ENCODE peak calls at places on chromosomes 6 and 20, in five cellular contexts. D, Q, X, H and G are unnamed samples.

GRCh38 chr6:165661416-165662001 is 1.5 kb downstream of the PDE10A start:
- DNase-seq in D (no peak), Q (peak; percentile 40), X (no peak), H (peak; percentile 51), G (no peak)

GRCh38 chr20:44017905-44018683 is 103.4 kb downstream of the TOX2 start:
- DNase-seq in D (no peak), Q (peak; percentile 59), X (peak; percentile 74), H (peak; percentile 61), G (no peak)

GRCh38 chr20:1824834-1825233 is 70.4 kb upstream of the SIRPA start:
- DNase-seq in D (no peak), Q (no peak), X (no peak), H (no peak), G (no peak)

GRCh38 chr20:51221791-51222408 is 199.0 kb upstream of the KCNG1 start:
- DNase-seq in D (no peak), Q (no peak), X (no peak), H (no peak), G (no peak)

GRCh38 chr6:3322366-3322890 is 63.7 kb downstream of the PSMG4 start:
- DNase-seq in D (no peak), Q (no peak), X (no peak), H (no peak), G (no peak)

GRCh38 chr6:74731921-74732320 is 473.9 kb downstream of the COL12A1 start:
- DNase-seq in D (no peak), Q (no peak), X (no peak), H (no peak), G (no peak)

GRCh38 chr6:19811397-19812079 is 25.6 kb upstream of the ID4 start:
- DNase-seq in D (no peak), Q (peak; percentile 45), X (no peak), H (no peak), G (no peak)

GRCh38 chr6:8085053-8085511 is 17.3 kb downstream of the EEF1E1 start:
- DNase-seq in D (peak; percentile 40), Q (peak; percentile 81), X (peak; percentile 37), H (no peak), G (no peak)

GRCh38 chr6:113447088-113447831 is 409.9 kb upstream of the MARCKS start:
- DNase-seq in D (no peak), Q (peak; percentile 29), X (no peak), H (no peak), G (no peak)

GRCh38 chr6:152096863-152097496 is 289.5 kb downstream of the ESR1 start:
- DNase-seq in D (no peak), Q (peak; percentile 4), X (no peak), H (no peak), G (no peak)

GRCh38 chr6:137044366-137045220 is at the start of gene IL20RA:
- DNase-seq in D (peak; percentile 60), Q (no peak), X (peak; percentile 54), H (peak; percentile 87), G (peak; percentile 65)

GRCh38 chr6:20693466-20694063 is 159.3 kb downstream of the CDKAL1 start:
- DNase-seq in D (no peak), Q (no peak), X (no peak), H (no peak), G (no peak)

GRCh38 chr6:20400476-20401402 is 940 bp upstream of the E2F3 start:
- DNase-seq in D (no peak), Q (peak; percentile 42), X (no peak), H (peak; percentile 63), G (peak; percentile 69)

GRCh38 chr20:37484386-37484785 is 36.7 kb upstream of the NNAT start:
- DNase-seq in D (no peak), Q (no peak), X (no peak), H (no peak), G (no peak)

GRCh38 chr20:57620274-57620990 is at the start of gene ZBP1:
- DNase-seq in D (no peak), Q (no peak), X (peak; percentile 65), H (no peak), G (no peak)

GRCh38 chr6:91634791-91635190 is 1047.9 kb upstream of the MAP3K7 start:
- DNase-seq in D (no peak), Q (no peak), X (no peak), H (no peak), G (no peak)

GRCh38 chr6:2478200-2478599 is 232.8 kb upstream of the GMDS start:
- DNase-seq in D (no peak), Q (no peak), X (no peak), H (no peak), G (no peak)

GRCh38 chr6:74404366-74404765 is 708.4 kb downstream of the CD109 start:
- DNase-seq in D (no peak), Q (no peak), X (no peak), H (no peak), G (no peak)

DNA sequence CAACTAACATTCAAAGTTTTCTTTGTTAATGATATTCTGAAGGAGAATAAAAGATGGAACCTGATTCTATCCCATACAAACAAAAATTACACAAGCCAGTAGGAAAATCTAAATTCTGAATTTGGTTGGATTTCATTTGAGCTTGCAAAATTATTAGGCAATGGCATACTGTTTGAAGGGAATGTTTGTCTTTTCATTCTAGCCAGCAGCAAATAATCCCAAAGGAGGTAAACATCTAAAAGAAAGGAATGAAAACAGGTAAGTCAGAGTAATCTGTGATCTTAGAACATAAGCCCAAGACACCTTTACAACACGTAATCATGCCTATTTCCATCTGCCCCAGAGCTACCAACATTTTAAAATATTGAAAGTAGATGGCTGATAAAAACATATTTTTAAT is 482.1 kb upstream of the CITED2 start:
- DNase-seq in D (no peak), Q (no peak), X (no peak), H (no peak), G (no peak)
- H3K27ac ChIP-seq in D (no peak overlapping the region), Q (no peak overlapping the region), X (no peak overlapping the region), H (no peak overlapping the region), G (no peak overlapping the region)

GRCh38 chr20:4820833-4821518 is 99.3 kb downstream of the PRND start:
- DNase-seq in D (peak; percentile 43), Q (peak; percentile 50), X (no peak), H (no peak), G (peak; percentile 56)
- TF ChIP-seq EP300 in D (no peak), Q (no peak), X (no peak), H (no peak), G (no peak)

DNA sequence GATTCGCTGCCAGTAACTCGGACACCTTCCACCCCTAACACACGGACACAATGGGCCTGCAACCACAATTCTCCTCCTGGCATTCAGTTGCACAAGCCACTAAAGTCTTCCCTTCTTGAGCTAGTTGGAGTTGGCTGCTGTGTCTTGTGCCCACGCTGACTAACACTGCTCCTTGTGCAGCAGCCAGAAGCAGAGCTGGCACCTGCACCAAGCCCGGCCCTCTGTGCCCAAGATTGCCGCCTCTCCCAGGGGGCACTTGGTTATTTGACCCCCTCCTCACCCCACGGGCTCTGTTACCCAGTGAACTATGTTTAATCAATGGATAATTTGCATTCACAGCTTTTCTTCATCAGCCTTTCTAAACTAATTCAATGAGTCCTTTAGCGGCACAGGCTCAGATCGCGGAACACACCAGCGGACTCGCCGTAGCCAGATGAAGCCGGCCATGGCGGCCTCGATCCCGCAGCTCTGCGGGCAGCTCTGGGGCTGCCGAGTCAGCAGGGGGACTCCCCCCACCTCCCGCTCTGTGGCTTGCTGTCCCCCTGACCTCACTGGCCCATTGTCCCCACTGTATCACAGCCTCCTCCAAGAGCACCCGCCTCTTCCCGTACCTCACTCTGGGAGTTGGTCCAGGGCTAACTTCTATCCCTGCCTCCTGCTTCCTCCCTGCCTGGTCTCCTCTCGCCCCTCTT is 94.8 kb upstream of the AFDN start:
- DNase-seq in D (no peak), Q (no peak), X (peak; percentile 15), H (no peak), G (peak; percentile 66)
- H3K27ac ChIP-seq in D (no peak overlapping the region), Q (no peak overlapping the region), X (no peak overlapping the region), H (no peak overlapping the region), G (no peak overlapping the region)

DNA sequence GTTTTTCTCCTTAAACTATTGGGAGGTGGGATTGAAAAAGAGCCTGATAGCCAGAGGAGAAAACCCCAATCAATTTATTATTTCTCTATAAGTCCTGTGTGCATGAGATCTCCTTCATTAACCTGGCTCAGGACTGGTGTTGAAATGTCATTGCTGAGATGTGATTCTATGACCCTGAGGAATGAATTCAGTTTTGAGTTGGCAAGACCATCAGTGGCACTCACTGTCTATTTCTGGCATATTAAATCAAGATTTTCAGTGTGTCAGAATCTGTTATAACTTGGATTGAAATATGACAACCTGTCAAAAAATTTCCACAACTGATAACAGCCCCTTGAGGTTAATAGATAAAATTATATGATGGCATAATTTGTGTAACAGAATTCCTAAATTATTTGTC is 431.1 kb downstream of the TFAP2B start:
- DNase-seq in D (no peak), Q (no peak), X (no peak), H (no peak), G (no peak)
- TF ChIP-seq EP300 in D (no peak), Q (no peak), X (no peak), H (no peak), G (no peak)

GRCh38 chr6:4935981-4936680 is 67.7 kb downstream of the RPP40 start:
- DNase-seq in D (no peak), Q (no peak), X (no peak), H (no peak), G (no peak)
- H3K27ac ChIP-seq in D (no peak overlapping the region), Q (peak overlapping the region; percentile 26), X (no peak overlapping the region), H (no peak overlapping the region), G (no peak overlapping the region)

GRCh38 chr20:32355417-32355841 is 2.7 kb upstream of the ASXL1 start:
- DNase-seq in D (no peak), Q (no peak), X (no peak), H (no peak), G (no peak)

GRCh38 chr20:32358632-32358882 is 426 bp downstream of the ASXL1 start:
- DNase-seq in D (no peak), Q (no peak), X (no peak), H (no peak), G (no peak)

GRCh38 chr20:32358883-32359632 is 927 bp downstream of the ASXL1 start:
- DNase-seq in D (peak; percentile 85), Q (peak; percentile 72), X (peak; percentile 77), H (peak; percentile 92), G (peak; percentile 86)

GRCh38 chr20:32357869-32358631 is at the start of gene ASXL1:
- DNase-seq in D (peak; percentile 99), Q (peak; percentile 98), X (peak; percentile 97), H (peak; percentile 97), G (peak; percentile 97)

GRCh38 chr20:32356935-32357868 is 929 bp upstream of the ASXL1 start:
- DNase-seq in D (peak; percentile 37), Q (no peak), X (no peak), H (peak; percentile 22), G (no peak)
- TF ChIP-seq EP300 in D (no peak), Q (no peak), X (no peak), H (peak; percentile 8), G (no peak)

GRCh38 chr20:58908216-58908615 is 55.7 kb downstream of the GNAS start:
- DNase-seq in D (no peak), Q (no peak), X (no peak), H (no peak), G (no peak)
- H3K27ac ChIP-seq in D (peak overlapping the region; percentile 39), Q (no peak overlapping the region), X (peak overlapping the region; percentile 73), H (peak overlapping the region; percentile 63), G (peak overlapping the region; percentile 39)

GRCh38 chr6:130622142-130622541 is 205.1 kb upstream of the SMLR1 start:
- DNase-seq in D (no peak), Q (no peak), X (no peak), H (no peak), G (no peak)
- TF ChIP-seq EP300 in D (no peak), Q (no peak), X (no peak), H (no peak), G (no peak)

GRCh38 chr6:116973992-116974391 is 97.0 kb downstream of the RFX6 start:
- DNase-seq in D (no peak), Q (no peak), X (no peak), H (no peak), G (no peak)
- H3K27ac ChIP-seq in D (no peak overlapping the region), Q (no peak overlapping the region), X (no peak overlapping the region), H (no peak overlapping the region), G (no peak overlapping the region)

GRCh38 chr6:31969712-31970603 is 2.0 kb downstream of the DXO start:
- DNase-seq in D (no peak), Q (no peak), X (no peak), H (no peak), G (no peak)
- TF ChIP-seq EP300 in D (no peak), Q (no peak), X (no peak), H (no peak), G (no peak)